ENCODE peak calls at places on chromosomes 13 and 19, in ten cellular contexts. One of them, this sample, is unnamed.
A peak's percentile ranks its signal among the peaks of the same experiment; 100 is the strongest.

GRCh38 chr13:27379694-27380596 is 44.5 kb upstream of the GTF3A start:
- DNase-seq in tibial artery: peak; percentile 66
- DNase-seq in H1: peak; percentile 78
- DNase-seq in AG04450: no peak
- DNase-seq in heart right ventricle: peak; percentile 39
- DNase-seq in fibroblast of lung: peak; percentile 18
- DNase-seq in astrocyte: no peak
- DNase-seq in tibial nerve: peak; percentile 23
- DNase-seq in uterus: no peak
- DNase-seq in cardiac muscle cell: peak; percentile 69
- DNase-seq in this sample: no peak

GRCh38 chr13:33099860-33100259 is 83.6 kb downstream of the KL start:
- DNase-seq in uterus: no peak
- DNase-seq in heart right ventricle: no peak
- DNase-seq in AG04450: no peak
- DNase-seq in H1: no peak
- DNase-seq in tibial artery: no peak
- DNase-seq in fibroblast of lung: no peak
- DNase-seq in tibial nerve: no peak
- DNase-seq in astrocyte: no peak
- DNase-seq in cardiac muscle cell: no peak
- DNase-seq in this sample: no peak

GRCh38 chr13:111387945-111388600 is 67.6 kb downstream of the TEX29 start:
- DNase-seq in tibial artery: peak; percentile 53
- DNase-seq in heart right ventricle: no peak
- DNase-seq in AG04450: no peak
- DNase-seq in astrocyte: no peak
- DNase-seq in tibial nerve: no peak
- DNase-seq in H1: no peak
- DNase-seq in fibroblast of lung: no peak
- DNase-seq in cardiac muscle cell: no peak
- DNase-seq in uterus: no peak
- DNase-seq in this sample: peak; percentile 53

GRCh38 chr19:30226464-30227070 is 145.6 kb upstream of the ZNF536 start:
- DNase-seq in tibial artery: no peak
- DNase-seq in astrocyte: no peak
- DNase-seq in uterus: no peak
- DNase-seq in AG04450: no peak
- DNase-seq in heart right ventricle: no peak
- DNase-seq in fibroblast of lung: no peak
- DNase-seq in cardiac muscle cell: no peak
- DNase-seq in tibial nerve: no peak
- DNase-seq in H1: no peak
- DNase-seq in this sample: no peak

GRCh38 chr13:77325371-77325941 is 1.4 kb downstream of the MYCBP2 start:
- DNase-seq in cardiac muscle cell: no peak
- DNase-seq in tibial artery: no peak
- DNase-seq in H1: no peak
- DNase-seq in heart right ventricle: no peak
- DNase-seq in astrocyte: no peak
- DNase-seq in AG04450: no peak
- DNase-seq in fibroblast of lung: peak; percentile 6
- DNase-seq in tibial nerve: no peak
- DNase-seq in uterus: no peak
- DNase-seq in this sample: no peak

GRCh38 chr19:45995715-45996385 is 583 bp downstream of the CCDC61 start:
- DNase-seq in AG04450: no peak
- DNase-seq in heart right ventricle: no peak
- DNase-seq in uterus: no peak
- DNase-seq in fibroblast of lung: peak; percentile 67
- DNase-seq in astrocyte: peak; percentile 51
- DNase-seq in tibial nerve: no peak
- DNase-seq in tibial artery: no peak
- DNase-seq in H1: no peak
- DNase-seq in cardiac muscle cell: no peak
- DNase-seq in this sample: no peak

GRCh38 chr19:12933287-12934072 is at the start of gene FARSA:
- DNase-seq in tibial nerve: peak; percentile 89
- DNase-seq in astrocyte: peak; percentile 77
- DNase-seq in H1: peak; percentile 65
- DNase-seq in fibroblast of lung: peak; percentile 88
- DNase-seq in AG04450: peak; percentile 74
- DNase-seq in tibial artery: peak; percentile 96
- DNase-seq in heart right ventricle: peak; percentile 92
- DNase-seq in uterus: peak; percentile 91
- DNase-seq in cardiac muscle cell: peak; percentile 94
- DNase-seq in this sample: peak; percentile 96

GRCh38 chr19:41591951-41592562 is 16.1 kb downstream of the CEACAM21 start:
- DNase-seq in astrocyte: no peak
- DNase-seq in AG04450: no peak
- DNase-seq in H1: no peak
- DNase-seq in cardiac muscle cell: no peak
- DNase-seq in tibial artery: no peak
- DNase-seq in fibroblast of lung: no peak
- DNase-seq in tibial nerve: no peak
- DNase-seq in heart right ventricle: no peak
- DNase-seq in uterus: no peak
- DNase-seq in this sample: no peak

GRCh38 chr19:45852145-45852750 is 10.7 kb downstream of the SYMPK start:
- DNase-seq in cardiac muscle cell: no peak
- DNase-seq in heart right ventricle: no peak
- DNase-seq in H1: no peak
- DNase-seq in uterus: no peak
- DNase-seq in tibial artery: no peak
- DNase-seq in AG04450: no peak
- DNase-seq in astrocyte: peak; percentile 27
- DNase-seq in fibroblast of lung: peak; percentile 40
- DNase-seq in tibial nerve: no peak
- DNase-seq in this sample: no peak

GRCh38 chr13:31168736-31169135 is 7.0 kb upstream of the HSPH1 start:
- DNase-seq in AG04450: no peak
- DNase-seq in cardiac muscle cell: no peak
- DNase-seq in heart right ventricle: no peak
- DNase-seq in H1: no peak
- DNase-seq in tibial nerve: no peak
- DNase-seq in uterus: no peak
- DNase-seq in astrocyte: no peak
- DNase-seq in fibroblast of lung: no peak
- DNase-seq in tibial artery: no peak
- DNase-seq in this sample: no peak

GRCh38 chr13:112971288-112971643 is 2.3 kb downstream of the MCF2L start:
- DNase-seq in tibial nerve: no peak
- DNase-seq in uterus: no peak
- DNase-seq in fibroblast of lung: no peak
- DNase-seq in astrocyte: no peak
- DNase-seq in tibial artery: peak; percentile 48
- DNase-seq in heart right ventricle: no peak
- DNase-seq in H1: no peak
- DNase-seq in AG04450: no peak
- DNase-seq in cardiac muscle cell: no peak
- DNase-seq in this sample: no peak

GRCh38 chr19:10816691-10817090 is 19.3 kb downstream of the TMED1 start:
- DNase-seq in tibial artery: no peak
- DNase-seq in fibroblast of lung: no peak
- DNase-seq in astrocyte: no peak
- DNase-seq in tibial nerve: no peak
- DNase-seq in uterus: no peak
- DNase-seq in AG04450: no peak
- DNase-seq in H1: no peak
- DNase-seq in heart right ventricle: no peak
- DNase-seq in cardiac muscle cell: no peak
- DNase-seq in this sample: no peak

GRCh38 chr19:10818306-10819123 is 17.5 kb downstream of the TMED1 start:
- DNase-seq in H1: no peak
- DNase-seq in tibial artery: no peak
- DNase-seq in fibroblast of lung: no peak
- DNase-seq in heart right ventricle: no peak
- DNase-seq in astrocyte: no peak
- DNase-seq in uterus: no peak
- DNase-seq in cardiac muscle cell: no peak
- DNase-seq in tibial nerve: no peak
- DNase-seq in AG04450: no peak
- DNase-seq in this sample: no peak

GRCh38 chr19:10819124-10820060 is 16.6 kb downstream of the TMED1 start:
- DNase-seq in heart right ventricle: no peak
- DNase-seq in tibial nerve: no peak
- DNase-seq in uterus: no peak
- DNase-seq in H1: no peak
- DNase-seq in tibial artery: no peak
- DNase-seq in astrocyte: no peak
- DNase-seq in AG04450: no peak
- DNase-seq in fibroblast of lung: no peak
- DNase-seq in cardiac muscle cell: no peak
- DNase-seq in this sample: no peak

GRCh38 chr19:10815969-10816635 is 19.9 kb downstream of the TMED1 start:
- DNase-seq in heart right ventricle: no peak
- DNase-seq in H1: no peak
- DNase-seq in tibial nerve: no peak
- DNase-seq in cardiac muscle cell: no peak
- DNase-seq in fibroblast of lung: no peak
- DNase-seq in tibial artery: no peak
- DNase-seq in astrocyte: no peak
- DNase-seq in AG04450: no peak
- DNase-seq in uterus: no peak
- DNase-seq in this sample: no peak

GRCh38 chr19:10817291-10818038 is 18.5 kb downstream of the TMED1 start:
- DNase-seq in tibial artery: peak; percentile 89
- DNase-seq in H1: no peak
- DNase-seq in heart right ventricle: peak; percentile 49
- DNase-seq in astrocyte: peak; percentile 84
- DNase-seq in fibroblast of lung: peak; percentile 90
- DNase-seq in tibial nerve: peak; percentile 73
- DNase-seq in uterus: peak; percentile 86
- DNase-seq in AG04450: peak; percentile 95
- DNase-seq in cardiac muscle cell: no peak
- DNase-seq in this sample: no peak
- H3K27ac ChIP-seq in tibial artery: peak overlapping the region; percentile 80
- H3K27ac ChIP-seq in H1: no peak overlapping the region
- H3K27ac ChIP-seq in heart right ventricle: peak overlapping the region; percentile 61
- H3K27ac ChIP-seq in astrocyte: peak overlapping the region; percentile 92
- H3K27ac ChIP-seq in fibroblast of lung: peak overlapping the region; percentile 95
- H3K27ac ChIP-seq in tibial nerve: peak overlapping the region; percentile 70
- H3K27ac ChIP-seq in uterus: peak overlapping the region; percentile 89
- H3K27ac ChIP-seq in AG04450: peak overlapping the region; percentile 99
- H3K27ac ChIP-seq in cardiac muscle cell: no peak overlapping the region
- H3K27ac ChIP-seq in this sample: peak overlapping the region; percentile 19

GRCh38 chr13:73387318-73387717 is 328.5 kb downstream of the KLF5 start:
- DNase-seq in fibroblast of lung: no peak
- DNase-seq in AG04450: no peak
- DNase-seq in H1: no peak
- DNase-seq in cardiac muscle cell: no peak
- DNase-seq in tibial artery: no peak
- DNase-seq in tibial nerve: no peak
- DNase-seq in astrocyte: no peak
- DNase-seq in heart right ventricle: no peak
- DNase-seq in uterus: no peak
- DNase-seq in this sample: no peak
- TF ChIP-seq CTCF in fibroblast of lung: no peak
- TF ChIP-seq CTCF in AG04450: no peak
- TF ChIP-seq CTCF in H1: no peak
- TF ChIP-seq CTCF in cardiac muscle cell: no peak
- TF ChIP-seq CTCF in tibial artery: no peak
- TF ChIP-seq CTCF in tibial nerve: no peak
- TF ChIP-seq CTCF in astrocyte: no peak
- TF ChIP-seq CTCF in heart right ventricle: no peak
- TF ChIP-seq CTCF in uterus: no peak
- TF ChIP-seq CTCF in this sample: no peak

DNA sequence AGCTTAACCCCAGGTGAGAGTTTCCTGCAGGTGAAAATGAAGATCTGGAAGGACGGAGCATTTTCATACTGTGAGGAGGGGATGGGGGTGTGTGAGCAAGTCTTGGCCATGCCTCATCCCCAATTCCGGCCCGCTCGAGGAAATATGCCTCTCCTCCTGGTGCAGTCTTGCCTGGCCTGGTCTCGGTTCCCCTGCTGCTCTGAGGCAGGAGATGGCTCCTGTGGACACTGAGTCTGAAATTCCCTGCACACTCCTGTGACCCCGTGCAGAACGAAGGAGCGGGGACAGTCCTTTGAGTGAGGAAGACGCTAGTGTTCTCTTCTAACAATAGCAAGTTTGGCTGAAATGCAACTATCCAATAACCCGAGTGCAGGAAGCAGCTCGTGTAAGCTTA is 329 bp upstream of the ZNF439 start:
- DNase-seq in cardiac muscle cell: no peak
- DNase-seq in H1: no peak
- DNase-seq in astrocyte: no peak
- DNase-seq in fibroblast of lung: no peak
- DNase-seq in uterus: no peak
- DNase-seq in tibial nerve: no peak
- DNase-seq in heart right ventricle: peak; percentile 10
- DNase-seq in tibial artery: no peak
- DNase-seq in AG04450: no peak
- DNase-seq in this sample: no peak
- H3K4me3 ChIP-seq in cardiac muscle cell: no peak overlapping the region
- H3K4me3 ChIP-seq in H1: no peak overlapping the region
- H3K4me3 ChIP-seq in astrocyte: peak overlapping the region; percentile 55
- H3K4me3 ChIP-seq in fibroblast of lung: peak overlapping the region; percentile 69
- H3K4me3 ChIP-seq in uterus: peak overlapping the region; percentile 63
- H3K4me3 ChIP-seq in tibial nerve: peak overlapping the region; percentile 58
- H3K4me3 ChIP-seq in heart right ventricle: peak overlapping the region; percentile 71
- H3K4me3 ChIP-seq in tibial artery: peak overlapping the region; percentile 65
- H3K4me3 ChIP-seq in AG04450: peak overlapping the region; percentile 79
- H3K4me3 ChIP-seq in this sample: peak overlapping the region; percentile 79

GRCh38 chr19:49502866-49503581 is 6.8 kb downstream of the RPS11 start:
- DNase-seq in fibroblast of lung: peak; percentile 63
- DNase-seq in tibial nerve: peak; percentile 32
- DNase-seq in uterus: peak; percentile 64
- DNase-seq in AG04450: peak; percentile 59
- DNase-seq in tibial artery: no peak
- DNase-seq in cardiac muscle cell: peak; percentile 84
- DNase-seq in astrocyte: peak; percentile 44
- DNase-seq in H1: no peak
- DNase-seq in heart right ventricle: no peak
- DNase-seq in this sample: no peak
- H3K27ac ChIP-seq in fibroblast of lung: no peak overlapping the region
- H3K27ac ChIP-seq in tibial nerve: no peak overlapping the region
- H3K27ac ChIP-seq in uterus: peak overlapping the region; percentile 18
- H3K27ac ChIP-seq in AG04450: peak overlapping the region; percentile 47
- H3K27ac ChIP-seq in tibial artery: no peak overlapping the region
- H3K27ac ChIP-seq in cardiac muscle cell: peak overlapping the region; percentile 57
- H3K27ac ChIP-seq in astrocyte: no peak overlapping the region
- H3K27ac ChIP-seq in H1: no peak overlapping the region
- H3K27ac ChIP-seq in heart right ventricle: no peak overlapping the region
- H3K27ac ChIP-seq in this sample: no peak overlapping the region

GRCh38 chr19:3783660-3784584 is 2.3 kb downstream of the MATK start:
- DNase-seq in fibroblast of lung: no peak
- DNase-seq in heart right ventricle: no peak
- DNase-seq in tibial nerve: no peak
- DNase-seq in AG04450: no peak
- DNase-seq in astrocyte: no peak
- DNase-seq in H1: no peak
- DNase-seq in tibial artery: no peak
- DNase-seq in uterus: no peak
- DNase-seq in cardiac muscle cell: no peak
- DNase-seq in this sample: no peak
- TF ChIP-seq CTCF in fibroblast of lung: no peak
- TF ChIP-seq CTCF in heart right ventricle: no peak
- TF ChIP-seq CTCF in tibial nerve: no peak
- TF ChIP-seq CTCF in AG04450: no peak
- TF ChIP-seq CTCF in astrocyte: no peak
- TF ChIP-seq CTCF in H1: peak; percentile 87
- TF ChIP-seq CTCF in tibial artery: no peak
- TF ChIP-seq CTCF in uterus: no peak
- TF ChIP-seq CTCF in cardiac muscle cell: peak; percentile 14
- TF ChIP-seq CTCF in this sample: no peak

GRCh38 chr13:109396266-109396665 is 390.1 kb downstream of the IRS2 start:
- DNase-seq in tibial artery: no peak
- DNase-seq in astrocyte: no peak
- DNase-seq in H1: no peak
- DNase-seq in fibroblast of lung: no peak
- DNase-seq in uterus: no peak
- DNase-seq in AG04450: no peak
- DNase-seq in heart right ventricle: no peak
- DNase-seq in cardiac muscle cell: no peak
- DNase-seq in tibial nerve: no peak
- DNase-seq in this sample: no peak
- H3K4me3 ChIP-seq in tibial artery: no peak overlapping the region
- H3K4me3 ChIP-seq in astrocyte: no peak overlapping the region
- H3K4me3 ChIP-seq in H1: no peak overlapping the region
- H3K4me3 ChIP-seq in fibroblast of lung: no peak overlapping the region
- H3K4me3 ChIP-seq in uterus: no peak overlapping the region
- H3K4me3 ChIP-seq in AG04450: no peak overlapping the region
- H3K4me3 ChIP-seq in heart right ventricle: no peak overlapping the region
- H3K4me3 ChIP-seq in cardiac muscle cell: no peak overlapping the region
- H3K4me3 ChIP-seq in tibial nerve: no peak overlapping the region
- H3K4me3 ChIP-seq in this sample: no peak overlapping the region